ENCODE peak calls at places on chromosomes 6 and 20, in seven cellular contexts. F is fibroblast of the aortic adventitia, X is kidney epithelial cell, C is GM10248, Q is uterus, Y is heart left ventricle, N is glutamatergic neuron. S is an unnamed sample.

GRCh38 chr20:56439784-56440291 is 27.8 kb downstream of the CASS4 start:
- DNase-seq in C (no peak), X (peak; percentile 23), Q (no peak), N (no peak), Y (peak; percentile 88), F (peak; percentile 99), S (peak; percentile 53)

GRCh38 chr20:4511776-4512175 is 209.9 kb upstream of the PRND start:
- DNase-seq in C (no peak), X (no peak), Q (no peak), N (no peak), Y (no peak), F (no peak), S (no peak)

GRCh38 chr6:82741325-82741995 is 324.2 kb downstream of the UBE3D start:
- DNase-seq in Y (no peak), Q (no peak), F (no peak), N (no peak), C (no peak), X (no peak), S (no peak)

GRCh38 chr6:43629505-43630300 is 639 bp upstream of the GTPBP2 start:
- DNase-seq in Y (peak; percentile 96), X (peak; percentile 90), C (peak; percentile 98), F (peak; percentile 99), Q (peak; percentile 96), N (peak; percentile 90), S (peak; percentile 97)

GRCh38 chr20:43942661-43943285 is 28.1 kb downstream of the TOX2 start:
- DNase-seq in F (peak; percentile 79), N (no peak), X (peak; percentile 26), Y (no peak), Q (no peak), C (peak; percentile 77), S (no peak)

GRCh38 chr6:137740967-137741761 is 125.9 kb upstream of the TNFAIP3 start:
- DNase-seq in F (no peak), X (no peak), Q (no peak), C (no peak), N (no peak), Y (no peak), S (no peak)

GRCh38 chr20:63957690-63958441 is 1.6 kb upstream of the UCKL1 start:
- DNase-seq in F (no peak), N (no peak), Q (peak; percentile 57), C (no peak), X (no peak), Y (peak; percentile 66), S (no peak)

GRCh38 chr6:129744880-129745237 is 34.9 kb upstream of the ARHGAP18 start:
- DNase-seq in F (no peak), N (no peak), Q (no peak), X (no peak), C (no peak), Y (no peak), S (no peak)

GRCh38 chr6:130903007-130903406 is 75.8 kb downstream of the SMLR1 start:
- DNase-seq in Q (no peak), Y (no peak), N (no peak), C (no peak), X (no peak), F (no peak), S (no peak)

GRCh38 chr6:25959890-25960531 is 2.6 kb upstream of the TRIM38 start:
- DNase-seq in Q (no peak), X (no peak), N (no peak), F (no peak), C (no peak), Y (no peak), S (no peak)

GRCh38 chr6:97958143-97958542 is 675.1 kb upstream of the MMS22L start:
- DNase-seq in N (peak; percentile 12), X (no peak), Y (peak; percentile 28), C (no peak), Q (no peak), F (no peak), S (no peak)

GRCh38 chr6:170293881-170294755 is 3.2 kb upstream of the DLL1 start:
- DNase-seq in X (no peak), C (no peak), Q (no peak), Y (no peak), F (no peak), N (peak; percentile 70), S (no peak)

GRCh38 chr6:55825402-55826051 is 49.9 kb downstream of the BMP5 start:
- DNase-seq in F (peak; percentile 74), Y (peak; percentile 26), X (peak; percentile 55), N (no peak), C (no peak), Q (no peak), S (no peak)

GRCh38 chr6:3294921-3295871 is 36.4 kb downstream of the PSMG4 start:
- DNase-seq in X (no peak), N (peak; percentile 82), C (no peak), F (no peak), Q (no peak), Y (no peak), S (no peak)
- TF ChIP-seq CTCF in X (peak; percentile 35), N (no peak), C (peak; percentile 29), F (peak; percentile 2), Q (no peak), Y (peak; percentile 10), S (no peak)

GRCh38 chr6:30679765-30680535 is 6.5 kb downstream of the PPP1R18 start:
- DNase-seq in C (no peak), Q (no peak), X (no peak), N (no peak), Y (no peak), F (no peak), S (no peak)
- TF ChIP-seq CTCF in C (no peak), Q (no peak), X (no peak), N (no peak), Y (no peak), F (no peak), S (no peak)

GRCh38 chr6:96626749-96627353 is 63.9 kb downstream of the FHL5 start:
- DNase-seq in X (no peak), Y (no peak), N (no peak), C (peak; percentile 36), Q (no peak), F (peak; percentile 54), S (no peak)
- TF ChIP-seq CTCF in X (peak; percentile 7), Y (peak; percentile 45), N (peak; percentile 43), C (peak; percentile 12), Q (peak; percentile 13), F (peak; percentile 30), S (no peak)

DNA sequence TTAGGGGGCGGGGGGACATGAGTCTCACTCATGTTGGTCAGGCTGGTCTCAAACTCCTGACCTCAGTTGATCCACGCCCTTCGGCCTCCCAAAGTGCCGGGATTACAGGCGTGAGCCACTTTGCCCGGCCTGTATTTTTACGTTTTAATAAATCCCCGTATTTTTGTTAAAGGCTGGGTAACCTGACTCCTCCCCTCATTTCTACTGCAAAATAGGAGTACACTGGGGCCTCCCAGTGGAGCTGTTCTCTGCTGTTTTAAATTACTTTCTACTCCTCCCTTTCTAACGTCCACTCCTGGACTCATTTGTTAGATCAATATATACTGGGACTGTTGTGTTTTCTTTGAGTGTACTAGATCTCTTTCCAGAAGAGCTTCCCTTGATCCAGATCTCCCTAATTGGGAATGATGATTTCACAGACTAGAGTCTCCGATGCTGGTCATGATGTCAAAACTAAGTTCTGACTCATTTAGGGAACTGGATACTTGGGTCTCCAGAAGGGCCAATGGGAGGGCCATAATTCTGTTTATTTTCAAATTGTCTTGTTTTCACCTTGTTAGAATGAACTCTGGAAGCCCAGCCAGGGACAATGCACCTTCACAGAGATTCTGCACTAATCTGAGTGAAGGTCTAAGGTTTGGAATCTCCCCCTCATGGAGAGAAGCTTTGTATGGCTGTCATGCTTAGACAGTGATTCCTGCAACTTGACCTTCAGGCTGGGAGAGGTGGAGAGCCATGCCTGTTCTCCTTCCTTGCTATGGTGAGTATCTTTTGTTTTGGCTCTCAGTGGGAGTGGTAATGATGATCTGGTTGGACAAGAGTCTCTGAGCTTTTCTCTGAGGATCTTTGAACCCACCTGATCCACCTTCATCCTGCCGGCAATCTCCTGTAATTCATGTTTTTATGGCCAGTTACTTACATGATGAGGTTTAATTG is 9.4 kb downstream of the HSPA1B start:
- DNase-seq in X (no peak), Q (no peak), N (no peak), C (no peak), Y (no peak), F (peak; percentile 61), S (no peak)
- TF ChIP-seq CTCF in X (no peak), Q (no peak), N (no peak), C (no peak), Y (peak; percentile 3), F (peak; percentile 14), S (no peak)

S was measured in lung.